ENCODE peak calls at places on chromosomes 5 and 9, in six cellular contexts. J, A, Y, D, U and X are unnamed samples.

GRCh38 chr9:81455826-81456225 is 233.5 kb downstream of the TLE1 start:
- DNase-seq in J (no peak), A (no peak), Y (no peak), D (no peak), U (no peak), X (no peak)

GRCh38 chr9:123371228-123371584 is 15.2 kb downstream of the CRB2 start:
- DNase-seq in J (no peak), A (no peak), Y (no peak), D (no peak), U (no peak), X (no peak)

GRCh38 chr5:151798674-151799073 is 26.9 kb downstream of the G3BP1 start:
- DNase-seq in J (no peak), A (no peak), Y (no peak), D (no peak), U (no peak), X (no peak)

GRCh38 chr9:106588601-106589000 is 274.4 kb upstream of the ZNF462 start:
- DNase-seq in J (no peak), A (peak), Y (peak), D (no peak), U (peak), X (peak)

GRCh38 chr5:133669472-133669871 is 57.1 kb upstream of the FSTL4 start:
- DNase-seq in J (no peak), A (no peak), Y (no peak), D (no peak), U (no peak), X (no peak)

GRCh38 chr9:71769175-71770165 is 1.2 kb upstream of the CEMIP2 start:
- DNase-seq in J (no peak), A (peak), Y (peak), D (no peak), U (no peak), X (peak)

GRCh38 chr9:136404801-136405136 is 4.8 kb upstream of the SNAPC4 start:
- DNase-seq in J (no peak), A (no peak), Y (no peak), D (no peak), U (no peak), X (no peak)

GRCh38 chr9:137180491-137180890 is 7.9 kb downstream of the ANAPC2 start:
- DNase-seq in J (no peak), A (no peak), Y (no peak), D (no peak), U (no peak), X (no peak)

GRCh38 chr5:55609413-55609812 is 74.6 kb upstream of the PLPP1 start:
- DNase-seq in J (no peak), A (no peak), Y (no peak), D (no peak), U (no peak), X (no peak)

GRCh38 chr5:139842321-139842720 is 46.7 kb downstream of the PSD2 start:
- DNase-seq in J (no peak), A (no peak), Y (no peak), D (no peak), U (no peak), X (no peak)

DNA sequence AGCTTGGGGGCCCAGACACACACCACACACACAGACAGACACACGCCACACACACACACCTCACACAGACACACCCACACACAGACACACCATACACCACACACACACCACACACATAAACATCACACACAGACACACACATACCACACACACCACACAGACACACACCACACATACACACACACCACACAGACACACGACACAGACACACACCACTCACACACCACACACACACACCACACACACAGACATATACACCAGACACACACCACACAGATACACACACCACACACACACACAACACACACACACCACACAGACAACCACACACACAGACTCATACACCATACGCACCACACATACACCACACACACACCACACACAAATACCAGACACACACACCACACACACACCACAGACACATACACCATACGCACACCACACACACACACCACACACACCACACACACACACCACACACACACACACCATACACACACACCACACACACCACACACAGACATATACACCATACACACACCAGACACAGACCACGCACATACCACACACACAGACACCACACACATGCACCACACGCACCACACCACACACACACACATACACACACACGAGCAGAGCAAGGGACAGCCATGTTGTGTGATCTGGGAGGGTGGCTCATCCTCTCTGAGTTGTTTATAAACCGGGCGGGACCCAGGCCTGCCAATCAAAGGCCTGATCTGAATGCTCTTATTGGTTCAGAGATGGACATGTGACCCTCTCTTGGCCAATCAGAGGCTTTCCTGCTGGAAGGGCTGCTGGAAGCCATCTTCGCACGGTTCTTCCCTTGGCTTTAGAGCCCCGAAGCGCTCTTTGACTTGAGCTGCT is 148.3 kb downstream of the GAPVD1 start:
- DNase-seq in J (no peak), A (peak), Y (peak), D (peak), U (no peak), X (peak)
- H4K8ac ChIP-seq in J (peak), A (no peak), Y (no peak), D (peak), U (no peak), X (peak)

DNA sequence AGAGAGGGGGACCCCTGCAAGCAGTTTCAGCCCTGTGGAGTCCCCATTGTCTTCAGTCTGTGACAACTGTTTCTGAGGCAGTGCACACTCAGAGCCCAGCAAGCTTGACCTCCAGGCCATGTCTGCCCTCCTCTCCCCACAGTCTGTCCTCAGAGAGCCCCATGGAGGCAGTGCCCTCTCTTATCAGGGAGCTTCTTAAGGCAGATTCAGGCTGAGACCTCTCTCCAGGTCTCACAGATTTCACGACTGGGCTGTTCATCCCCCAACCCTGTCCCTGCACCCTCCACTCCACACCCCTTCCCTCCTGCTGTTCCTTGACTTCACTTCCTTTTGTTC is 218.5 kb downstream of the MED10 start:
- DNase-seq in J (no peak), A (peak), Y (no peak), D (no peak), U (no peak), X (no peak)
- H3K4me3 ChIP-seq in J (no peak), A (no peak), Y (no peak), D (no peak), U (no peak), X (no peak)

GRCh38 chr5:73764586-73764985 is 138.6 kb downstream of the ARHGEF28 start:
- DNase-seq in J (no peak), A (no peak), Y (peak), D (peak), U (no peak), X (peak)

GRCh38 chr5:73763300-73764032 is 137.5 kb downstream of the ARHGEF28 start:
- DNase-seq in J (no peak), A (no peak), Y (no peak), D (no peak), U (no peak), X (peak)

GRCh38 chr5:73770172-73770571 is 144.2 kb downstream of the ARHGEF28 start:
- DNase-seq in J (no peak), A (no peak), Y (no peak), D (no peak), U (no peak), X (peak)

GRCh38 chr5:73766902-73767301 is 140.9 kb downstream of the ARHGEF28 start:
- DNase-seq in J (no peak), A (no peak), Y (no peak), D (no peak), U (no peak), X (no peak)

DNA sequence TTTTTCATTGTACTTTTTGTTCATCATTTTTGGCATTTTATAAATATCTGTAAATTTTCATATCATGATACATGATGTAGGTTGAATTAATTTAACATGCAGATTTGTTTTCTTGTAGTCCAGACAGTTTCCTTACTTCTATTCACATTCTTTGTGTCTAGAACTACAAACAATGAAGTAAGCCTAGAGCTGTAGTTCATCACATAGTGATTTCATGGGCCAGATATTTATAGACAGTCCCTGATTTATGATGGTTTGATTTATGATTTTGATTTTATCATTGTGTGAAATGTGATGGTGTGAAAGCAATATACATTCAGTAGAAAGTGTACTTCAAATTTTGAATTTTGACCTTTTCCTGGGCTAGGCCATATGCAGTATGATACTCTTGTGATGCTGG is 139.0 kb downstream of the ARHGEF28 start:
- DNase-seq in J (no peak), A (no peak), Y (no peak), D (no peak), U (no peak), X (no peak)
- H4K8ac ChIP-seq in J (no peak), A (no peak), Y (no peak), D (peak), U (no peak), X (no peak)

DNA sequence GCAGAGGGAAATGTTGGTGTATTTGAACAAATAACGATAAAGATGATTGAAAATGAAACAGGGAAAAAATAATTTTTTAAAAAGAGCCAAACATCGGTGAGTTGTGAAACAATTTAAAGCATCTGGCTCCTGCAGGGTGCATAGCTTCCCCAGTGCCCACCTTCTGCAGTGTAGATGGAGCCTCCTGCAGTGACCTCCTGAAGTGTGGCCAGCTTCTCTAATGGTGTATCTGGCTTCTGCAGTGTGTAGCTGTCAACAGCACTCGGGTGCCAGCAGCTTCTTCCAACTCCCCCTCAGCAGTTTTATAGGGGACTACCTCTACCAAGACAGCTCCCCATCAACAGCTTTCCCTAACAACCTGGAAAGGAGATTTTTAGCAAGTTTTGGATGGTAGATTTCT is 279.4 kb upstream of the SEMA6A start:
- DNase-seq in J (no peak), A (no peak), Y (no peak), D (no peak), U (no peak), X (no peak)
- H3K4me3 ChIP-seq in J (no peak), A (no peak), Y (no peak), D (no peak), U (no peak), X (no peak)

DNA sequence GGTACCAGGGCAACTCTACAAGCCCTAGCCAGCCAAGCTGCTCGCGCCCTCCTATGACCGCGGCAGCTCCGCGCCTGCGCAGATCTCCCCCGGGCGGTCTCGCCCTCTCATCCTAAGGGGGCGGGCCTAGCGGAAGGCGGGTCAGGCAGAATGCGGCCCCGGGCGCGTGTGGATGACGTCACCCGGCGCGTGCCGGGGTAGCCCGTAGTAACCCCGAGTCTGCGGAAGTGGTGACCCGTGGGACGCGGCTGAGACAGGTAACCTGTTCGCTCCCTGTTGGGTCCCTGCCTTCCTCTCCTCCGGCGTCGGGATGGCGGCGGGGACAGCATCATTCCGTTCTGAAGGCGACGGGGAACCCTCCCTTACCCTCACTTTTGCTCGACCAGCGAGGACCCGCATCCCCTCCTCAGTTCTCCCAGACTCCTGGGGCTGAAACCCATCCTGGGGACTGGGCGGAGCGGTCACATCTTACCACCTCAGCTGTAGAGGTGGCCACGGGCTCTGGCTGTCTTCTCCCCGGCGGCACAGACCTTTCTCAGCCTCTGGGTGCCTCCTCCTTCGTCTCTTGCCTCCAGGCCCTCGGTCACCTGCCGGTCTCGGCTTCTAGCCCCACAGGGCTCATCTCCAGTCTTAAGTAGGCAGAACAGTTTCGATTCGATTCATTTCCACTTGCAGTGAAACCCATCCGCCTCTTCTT is at the start of gene AOPEP:
- DNase-seq in J (peak), A (peak), Y (peak), D (peak), U (peak), X (peak)
- H4K8ac ChIP-seq in J (peak), A (peak), Y (peak), D (peak), U (peak), X (peak)

GRCh38 chr5:52837068-52837467 is 49.4 kb downstream of the ITGA1 start:
- DNase-seq in J (peak), A (no peak), Y (no peak), D (peak), U (no peak), X (peak)
- H3K4me3 ChIP-seq in J (no peak), A (no peak), Y (no peak), D (peak), U (no peak), X (no peak)

GRCh38 chr9:75105841-75106240 is 17.5 kb downstream of the OSTF1 start:
- DNase-seq in J (no peak), A (no peak), Y (no peak), D (peak), U (no peak), X (no peak)
- H4K8ac ChIP-seq in J (no peak), A (no peak), Y (no peak), D (no peak), U (no peak), X (no peak)

GRCh38 chr5:86671536-86671935 is 53.8 kb downstream of the COX7C start:
- DNase-seq in J (no peak), A (no peak), Y (peak), D (no peak), U (no peak), X (no peak)

GRCh38 chr5:86665984-86666760 is 48.4 kb downstream of the COX7C start:
- DNase-seq in J (no peak), A (no peak), Y (no peak), D (no peak), U (no peak), X (no peak)

GRCh38 chr5:86664173-86664572 is 46.4 kb downstream of the COX7C start:
- DNase-seq in J (no peak), A (no peak), Y (no peak), D (no peak), U (no peak), X (no peak)

GRCh38 chr5:86666981-86667380 is 49.2 kb downstream of the COX7C start:
- DNase-seq in J (no peak), A (no peak), Y (no peak), D (no peak), U (no peak), X (no peak)
- H3K4me3 ChIP-seq in J (no peak), A (no peak), Y (no peak), D (no peak), U (no peak), X (no peak)